ENCODE peak calls at places on chromosome 21, in five cellular contexts. B is effector memory CD4-positive, alpha-beta T cell; L is H9; K is CD4-positive, alpha-beta T cell; M is adrenal gland. T is an unnamed sample.

GRCh38 chr21:15293251-15293650 is 228.5 kb upstream of the NRIP1 start:
- DNase-seq in L (no peak), K (no peak), B (no peak), M (peak; percentile 30), T (no peak)

GRCh38 chr21:45041351-45041805 is 33.0 kb upstream of the ADARB1 start:
- DNase-seq in M (peak; percentile 72), L (no peak), K (no peak), B (no peak), T (no peak)

GRCh38 chr21:46126321-46127238 is 28.7 kb downstream of the COL6A2 start:
- DNase-seq in L (peak; percentile 25), M (peak; percentile 10), K (no peak), B (no peak), T (no peak)

GRCh38 chr21:36859744-36860501 is 106.5 kb downstream of the HLCS start:
- DNase-seq in B (no peak), M (peak; percentile 84), K (no peak), L (peak; percentile 85), T (no peak)

GRCh38 chr21:44426663-44427191 is 28.6 kb upstream of the LRRC3 start:
- DNase-seq in B (no peak), K (no peak), L (peak; percentile 25), M (no peak), T (no peak)

GRCh38 chr21:15065381-15066230 is 806 bp upstream of the NRIP1 start:
- DNase-seq in B (peak; percentile 53), M (peak; percentile 93), K (peak; percentile 65), L (peak; percentile 62), T (peak; percentile 41)

GRCh38 chr21:36749935-36750578 is 51.1 kb downstream of the SIM2 start:
- DNase-seq in L (peak; percentile 87), B (no peak), K (no peak), M (no peak), T (no peak)

GRCh38 chr21:46646541-46647154 is 11.2 kb downstream of the PRMT2 start:
- DNase-seq in K (no peak), B (no peak), L (no peak), M (no peak), T (no peak)

GRCh38 chr21:14383596-14384210 is 757 bp upstream of the HSPA13 start:
- DNase-seq in M (peak; percentile 55), K (no peak), B (no peak), L (no peak), T (peak; percentile 48)

GRCh38 chr21:27725916-27726315 is 759.0 kb upstream of the ADAMTS5 start:
- DNase-seq in K (no peak), L (no peak), B (no peak), M (no peak), T (no peak)

GRCh38 chr21:46148106-46148505 is 7.3 kb downstream of the FTCD start:
- DNase-seq in M (peak; percentile 12), B (no peak), L (no peak), K (no peak), T (no peak)

GRCh38 chr21:17388226-17388625 is 124.6 kb upstream of the CXADR start:
- DNase-seq in L (no peak), K (no peak), B (no peak), M (peak; percentile 17), T (peak; percentile 21)

GRCh38 chr21:42038826-42039425 is 28.8 kb upstream of the ZBTB21 start:
- DNase-seq in B (no peak), L (no peak), K (no peak), M (peak; percentile 8), T (no peak)

GRCh38 chr21:35643176-35643575 is 417.1 kb downstream of the SETD4 start:
- DNase-seq in K (no peak), B (no peak), M (no peak), L (no peak), T (no peak)

GRCh38 chr21:45282283-45283018 is 5.2 kb downstream of the POFUT2 start:
- DNase-seq in K (no peak), L (peak; percentile 10), M (peak; percentile 15), B (no peak), T (no peak)

GRCh38 chr21:41025057-41025390 is 142.9 kb upstream of the BACE2 start:
- DNase-seq in K (no peak), B (no peak), M (no peak), L (no peak), T (no peak)

GRCh38 chr21:22743085-22743484 is 1744.9 kb downstream of the NCAM2 start:
- DNase-seq in M (no peak), L (no peak), B (no peak), K (no peak), T (no peak)

GRCh38 chr21:41316641-41317392 is at the start of gene FAM3B:
- DNase-seq in M (no peak), K (no peak), B (no peak), L (peak; percentile 84), T (no peak)

GRCh38 chr21:41783476-41784150 is 16.8 kb upstream of the RIPK4 start:
- DNase-seq in L (no peak), B (no peak), K (no peak), M (no peak), T (no peak)

GRCh38 chr21:35349378-35350080 is 300.4 kb upstream of the RUNX1 start:
- DNase-seq in K (no peak), L (no peak), M (no peak), B (no peak), T (no peak)

GRCh38 chr21:43287111-43287973 is 118.5 kb downstream of the CRYAA start:
- DNase-seq in L (no peak), K (no peak), M (no peak), B (no peak), T (no peak)
- H3K27ac ChIP-seq in L (no peak overlapping the region), K (no peak overlapping the region), M (no peak overlapping the region), B (no peak overlapping the region), T (no peak overlapping the region)

GRCh38 chr21:33063907-33064622 is 5.9 kb upstream of the OLIG1 start:
- DNase-seq in K (no peak), M (no peak), B (no peak), L (peak; percentile 63), T (no peak)
- H3K27ac ChIP-seq in K (no peak overlapping the region), M (no peak overlapping the region), B (no peak overlapping the region), L (no peak overlapping the region), T (no peak overlapping the region)

GRCh38 chr21:38268859-38269566 is 12.2 kb downstream of the KCNJ15 start:
- DNase-seq in M (no peak), L (no peak), K (no peak), B (no peak), T (no peak)

GRCh38 chr21:38267991-38268858 is 11.4 kb downstream of the KCNJ15 start:
- DNase-seq in B (no peak), L (no peak), K (no peak), M (no peak), T (no peak)

GRCh38 chr21:38273745-38274544 is 17.2 kb downstream of the KCNJ15 start:
- DNase-seq in K (no peak), B (no peak), M (no peak), L (no peak), T (no peak)

GRCh38 chr21:38269567-38269917 is 12.8 kb downstream of the KCNJ15 start:
- DNase-seq in K (no peak), M (no peak), B (no peak), L (no peak), T (no peak)

DNA sequence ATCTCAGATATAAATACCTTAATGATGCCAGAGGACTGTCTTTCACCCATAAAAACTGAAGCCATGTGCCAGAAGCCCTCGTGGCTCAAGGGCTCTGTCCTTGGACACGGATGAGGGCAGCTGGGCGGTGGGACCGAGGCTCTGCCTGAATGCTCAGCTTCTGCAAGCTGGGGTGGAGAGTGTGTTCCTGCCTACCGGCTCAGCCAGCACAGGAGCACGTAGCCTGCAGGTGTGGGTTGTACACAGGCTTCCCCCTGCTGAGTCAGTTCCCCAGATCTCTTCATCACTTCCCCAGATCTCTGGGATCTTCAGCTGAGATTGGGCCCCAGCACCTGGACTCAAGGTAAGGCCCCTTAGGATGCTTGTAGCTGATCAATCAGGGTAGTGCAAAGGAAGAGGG is 15.4 kb downstream of the KCNJ15 start:
- DNase-seq in M (peak; percentile 26), K (no peak), L (no peak), B (no peak), T (no peak)
- H3K27ac ChIP-seq in M (no peak overlapping the region), K (no peak overlapping the region), L (no peak overlapping the region), B (no peak overlapping the region), T (no peak overlapping the region)

DNA sequence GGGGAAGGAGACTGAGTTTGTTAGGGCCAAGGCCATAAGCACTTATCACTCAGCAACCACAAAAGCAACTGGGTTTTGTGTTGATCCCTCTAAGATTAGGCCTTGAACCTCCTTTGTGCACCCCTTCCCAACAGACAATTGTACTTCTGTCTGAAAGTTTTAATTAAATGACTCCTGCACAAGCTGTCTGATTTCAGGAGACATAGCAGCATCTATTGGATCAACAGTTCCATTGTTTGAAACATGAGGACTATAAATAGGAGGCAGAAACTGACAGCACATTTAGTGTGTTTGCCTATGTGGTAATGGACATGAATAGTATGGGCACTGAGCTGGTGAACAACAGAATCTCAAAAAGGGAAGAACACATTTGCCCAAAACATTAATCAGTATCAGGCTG is 167.3 kb upstream of the KCNJ6 start:
- DNase-seq in L (no peak), M (no peak), B (no peak), K (no peak), T (no peak)
- H3K27ac ChIP-seq in L (no peak overlapping the region), M (no peak overlapping the region), B (no peak overlapping the region), K (no peak overlapping the region), T (no peak overlapping the region)

T was measured in caudate nucleus.